ENCODE peak calls at places on chromosomes 6 and 20, in four cellular contexts. One of them, this sample, is unnamed.

GRCh38 chr6:15269619-15270018 is 23.8 kb downstream of the JARID2 start:
- DNase-seq in NCI-H510A treated with DMSO at 0.1 percent for 48 hours: no peak
- DNase-seq in astrocyte of the cerebellum: no peak
- DNase-seq in M059J: no peak
- DNase-seq in this sample: no peak

GRCh38 chr6:121515615-121516265 is 80.3 kb downstream of the GJA1 start:
- DNase-seq in M059J: peak
- DNase-seq in astrocyte of the cerebellum: no peak
- DNase-seq in NCI-H510A treated with DMSO at 0.1 percent for 48 hours: no peak
- DNase-seq in this sample: peak

GRCh38 chr6:71473908-71474307 is 185.3 kb downstream of the OGFRL1 start:
- DNase-seq in astrocyte of the cerebellum: peak
- DNase-seq in M059J: peak
- DNase-seq in NCI-H510A treated with DMSO at 0.1 percent for 48 hours: no peak
- DNase-seq in this sample: peak

GRCh38 chr6:35092362-35093117 is 48.6 kb downstream of the TCP11 start:
- DNase-seq in M059J: peak
- DNase-seq in astrocyte of the cerebellum: peak
- DNase-seq in NCI-H510A treated with DMSO at 0.1 percent for 48 hours: no peak
- DNase-seq in this sample: peak

GRCh38 chr6:41970436-41970846 is 28.8 kb upstream of the CCND3 start:
- DNase-seq in M059J: peak
- DNase-seq in astrocyte of the cerebellum: no peak
- DNase-seq in NCI-H510A treated with DMSO at 0.1 percent for 48 hours: no peak
- DNase-seq in this sample: peak

GRCh38 chr6:35213824-35214756 is at the start of gene SCUBE3:
- DNase-seq in NCI-H510A treated with DMSO at 0.1 percent for 48 hours: peak
- DNase-seq in astrocyte of the cerebellum: no peak
- DNase-seq in M059J: peak
- DNase-seq in this sample: peak

GRCh38 chr6:115972679-115973078 is 88.0 kb downstream of the FRK start:
- DNase-seq in astrocyte of the cerebellum: no peak
- DNase-seq in M059J: no peak
- DNase-seq in NCI-H510A treated with DMSO at 0.1 percent for 48 hours: no peak
- DNase-seq in this sample: no peak

GRCh38 chr20:35004051-35004725 is 48.5 kb downstream of the MYH7B start:
- DNase-seq in NCI-H510A treated with DMSO at 0.1 percent for 48 hours: no peak
- DNase-seq in astrocyte of the cerebellum: no peak
- DNase-seq in M059J: no peak
- DNase-seq in this sample: no peak

This sample was measured in astrocyte of the hippocampus.